ENCODE peak calls at places on chromosomes 16 and 17, in four cellular contexts. One of them, this sample, is unnamed.

GRCh38 chr16:31192856-31193642 is 9.5 kb downstream of the PYCARD start:
- DNase-seq in CD4-positive, alpha-beta memory T cell: no peak
- DNase-seq in fibroblast of lung: no peak
- DNase-seq in astrocyte of the spinal cord: no peak
- DNase-seq in this sample: no peak

GRCh38 chr16:1150511-1150982 is 2.4 kb upstream of the CACNA1H start:
- DNase-seq in CD4-positive, alpha-beta memory T cell: peak
- DNase-seq in fibroblast of lung: peak
- DNase-seq in astrocyte of the spinal cord: peak
- DNase-seq in this sample: no peak

GRCh38 chr17:78374631-78375274 is 3.7 kb upstream of the PGS1 start:
- DNase-seq in CD4-positive, alpha-beta memory T cell: no peak
- DNase-seq in fibroblast of lung: peak
- DNase-seq in astrocyte of the spinal cord: peak
- DNase-seq in this sample: no peak

GRCh38 chr17:69828087-69828486 is 246.9 kb upstream of the KCNJ16 start:
- DNase-seq in CD4-positive, alpha-beta memory T cell: no peak
- DNase-seq in fibroblast of lung: peak
- DNase-seq in astrocyte of the spinal cord: peak
- DNase-seq in this sample: no peak

GRCh38 chr17:8006836-8007680 is 4.6 kb downstream of the GUCY2D start:
- DNase-seq in CD4-positive, alpha-beta memory T cell: no peak
- DNase-seq in fibroblast of lung: no peak
- DNase-seq in astrocyte of the spinal cord: no peak
- DNase-seq in this sample: no peak

GRCh38 chr17:7838291-7839075 is 4.5 kb downstream of the KDM6B start:
- DNase-seq in CD4-positive, alpha-beta memory T cell: no peak
- DNase-seq in fibroblast of lung: peak
- DNase-seq in astrocyte of the spinal cord: peak
- DNase-seq in this sample: no peak

GRCh38 chr17:66281671-66282369 is 20.6 kb upstream of the PRKCA start:
- DNase-seq in CD4-positive, alpha-beta memory T cell: no peak
- DNase-seq in fibroblast of lung: no peak
- DNase-seq in astrocyte of the spinal cord: no peak
- DNase-seq in this sample: no peak

GRCh38 chr17:7864995-7865650 is 7.3 kb downstream of the CYB5D1 start:
- DNase-seq in CD4-positive, alpha-beta memory T cell: no peak
- DNase-seq in fibroblast of lung: no peak
- DNase-seq in astrocyte of the spinal cord: no peak
- DNase-seq in this sample: no peak

GRCh38 chr17:28317965-28318758 is 838 bp upstream of the TMEM97 start:
- DNase-seq in CD4-positive, alpha-beta memory T cell: no peak
- DNase-seq in fibroblast of lung: no peak
- DNase-seq in astrocyte of the spinal cord: no peak
- DNase-seq in this sample: no peak

GRCh38 chr17:18224428-18225120 is 861 bp upstream of the LLGL1 start:
- DNase-seq in CD4-positive, alpha-beta memory T cell: no peak
- DNase-seq in fibroblast of lung: peak
- DNase-seq in astrocyte of the spinal cord: peak
- DNase-seq in this sample: no peak

GRCh38 chr17:18225562-18226283 is at the start of gene LLGL1:
- DNase-seq in CD4-positive, alpha-beta memory T cell: no peak
- DNase-seq in fibroblast of lung: no peak
- DNase-seq in astrocyte of the spinal cord: peak
- DNase-seq in this sample: no peak

GRCh38 chr17:18225121-18225561 is 294 bp upstream of the LLGL1 start:
- DNase-seq in CD4-positive, alpha-beta memory T cell: peak
- DNase-seq in fibroblast of lung: peak
- DNase-seq in astrocyte of the spinal cord: peak
- DNase-seq in this sample: peak

GRCh38 chr17:18226284-18226945 is 980 bp downstream of the LLGL1 start:
- DNase-seq in CD4-positive, alpha-beta memory T cell: no peak
- DNase-seq in fibroblast of lung: no peak
- DNase-seq in astrocyte of the spinal cord: no peak
- DNase-seq in this sample: no peak

DNA sequence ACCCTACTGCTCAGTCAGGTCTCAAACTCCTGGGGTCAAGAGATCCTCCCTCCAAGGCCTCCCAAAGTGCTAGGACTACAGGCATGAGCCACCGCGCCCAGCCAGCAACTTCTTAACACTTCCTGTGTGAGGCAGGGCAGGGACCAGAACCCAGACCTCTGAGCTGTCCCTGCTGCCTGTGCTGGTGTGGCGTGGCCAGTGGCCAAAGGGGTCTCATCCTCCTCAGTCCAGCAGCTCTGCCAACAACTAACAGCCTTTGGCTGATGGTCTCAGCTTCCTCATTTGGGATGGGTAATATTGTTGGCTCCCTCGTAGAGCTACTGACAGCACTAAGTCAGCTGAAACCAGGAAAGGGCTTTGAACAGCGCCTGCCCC is 1.4 kb upstream of the LLGL1 start:
- DNase-seq in CD4-positive, alpha-beta memory T cell: no peak
- DNase-seq in fibroblast of lung: no peak
- DNase-seq in astrocyte of the spinal cord: no peak
- DNase-seq in this sample: no peak
- H3K4me3 ChIP-seq in CD4-positive, alpha-beta memory T cell: no peak
- H3K4me3 ChIP-seq in fibroblast of lung: no peak
- H3K4me3 ChIP-seq in astrocyte of the spinal cord: no peak
- H3K4me3 ChIP-seq in this sample: no peak

DNA sequence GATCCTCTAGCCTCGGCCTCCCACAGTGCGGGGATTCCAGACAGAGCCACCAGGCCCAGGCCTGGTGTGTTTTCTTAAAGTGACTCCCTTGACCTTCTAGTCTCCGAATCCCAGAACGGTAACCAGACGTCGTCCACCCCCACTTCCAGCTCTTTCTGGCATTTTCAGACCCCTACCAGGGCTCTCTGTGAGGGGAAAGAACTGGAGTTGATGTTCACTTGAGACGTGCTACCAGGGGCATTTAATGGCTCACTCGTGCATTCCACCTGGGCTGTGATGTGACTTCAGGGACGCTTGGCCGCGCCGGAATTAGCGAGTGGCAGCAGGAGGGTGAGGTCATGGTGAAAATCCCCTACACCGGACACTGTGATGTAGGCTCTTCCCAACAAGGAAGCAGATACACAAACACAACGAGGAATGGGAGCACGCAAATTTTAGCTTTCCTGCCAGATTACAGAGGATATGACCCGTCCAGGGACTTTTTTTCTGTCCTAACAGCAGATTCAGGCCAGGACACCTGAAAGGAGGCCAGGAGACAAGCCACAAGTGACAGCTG is 1.1 kb upstream of the GNA13 start:
- DNase-seq in CD4-positive, alpha-beta memory T cell: no peak
- DNase-seq in fibroblast of lung: no peak
- DNase-seq in astrocyte of the spinal cord: no peak
- DNase-seq in this sample: no peak
- H3K4me3 ChIP-seq in CD4-positive, alpha-beta memory T cell: peak
- H3K4me3 ChIP-seq in fibroblast of lung: no peak
- H3K4me3 ChIP-seq in astrocyte of the spinal cord: no peak
- H3K4me3 ChIP-seq in this sample: peak

GRCh38 chr17:40818343-40818732 is 4.1 kb downstream of the KRT10 start:
- DNase-seq in CD4-positive, alpha-beta memory T cell: no peak
- DNase-seq in fibroblast of lung: peak
- DNase-seq in astrocyte of the spinal cord: no peak
- DNase-seq in this sample: no peak
- H3K4me3 ChIP-seq in CD4-positive, alpha-beta memory T cell: peak
- H3K4me3 ChIP-seq in fibroblast of lung: peak
- H3K4me3 ChIP-seq in astrocyte of the spinal cord: peak
- H3K4me3 ChIP-seq in this sample: peak

DNA sequence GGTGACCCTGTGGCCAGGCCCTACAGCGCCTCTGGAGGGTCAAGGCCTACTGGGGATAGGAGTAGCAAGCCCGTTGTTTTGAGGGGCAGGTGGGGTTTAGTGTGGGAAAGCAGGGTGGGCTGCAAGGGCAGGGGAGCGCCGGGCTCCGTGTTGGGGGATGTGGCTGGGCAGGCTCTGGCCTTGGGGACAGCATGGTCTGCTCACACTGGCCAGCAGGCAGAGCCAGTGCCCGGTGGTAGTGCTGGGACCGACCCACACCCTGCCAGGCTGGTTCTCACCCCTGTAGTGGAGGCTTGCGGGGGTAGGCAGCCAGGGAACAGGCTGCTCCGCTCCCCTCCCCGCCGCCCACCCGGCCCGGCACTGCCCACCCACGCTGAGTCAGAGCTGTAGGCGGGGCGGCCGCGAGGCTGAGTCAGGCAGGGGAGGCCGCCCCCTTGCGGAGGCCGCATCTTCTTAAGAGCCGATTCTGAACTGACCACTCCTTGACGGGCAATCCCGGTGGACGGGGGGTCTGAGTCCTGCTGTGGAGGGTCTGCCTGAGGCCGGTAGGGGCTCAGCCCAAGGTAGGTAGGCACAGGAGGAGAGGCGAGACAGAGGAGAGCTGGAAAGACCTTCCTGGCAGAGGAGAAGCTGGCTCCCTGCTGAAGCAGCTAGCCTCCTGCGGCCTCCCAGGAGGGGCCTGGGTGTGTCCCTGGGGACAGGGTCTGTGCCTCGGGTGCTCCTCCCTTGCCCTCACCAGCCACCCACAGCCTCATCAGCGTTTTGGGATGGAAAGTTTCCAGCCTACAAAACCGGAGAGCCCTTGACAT is 62.4 kb downstream of the BAIAP2 start:
- DNase-seq in CD4-positive, alpha-beta memory T cell: no peak
- DNase-seq in fibroblast of lung: peak
- DNase-seq in astrocyte of the spinal cord: peak
- DNase-seq in this sample: peak
- H3K4me3 ChIP-seq in CD4-positive, alpha-beta memory T cell: no peak
- H3K4me3 ChIP-seq in fibroblast of lung: peak
- H3K4me3 ChIP-seq in astrocyte of the spinal cord: peak
- H3K4me3 ChIP-seq in this sample: no peak

GRCh38 chr17:60513014-60513413 is 13.0 kb downstream of the APPBP2 start:
- DNase-seq in CD4-positive, alpha-beta memory T cell: no peak
- DNase-seq in fibroblast of lung: no peak
- DNase-seq in astrocyte of the spinal cord: no peak
- DNase-seq in this sample: no peak

GRCh38 chr17:60510031-60510430 is 16.0 kb downstream of the APPBP2 start:
- DNase-seq in CD4-positive, alpha-beta memory T cell: no peak
- DNase-seq in fibroblast of lung: no peak
- DNase-seq in astrocyte of the spinal cord: no peak
- DNase-seq in this sample: no peak

GRCh38 chr17:60506312-60506711 is 19.7 kb downstream of the APPBP2 start:
- DNase-seq in CD4-positive, alpha-beta memory T cell: no peak
- DNase-seq in fibroblast of lung: peak
- DNase-seq in astrocyte of the spinal cord: peak
- DNase-seq in this sample: peak

GRCh38 chr17:60510723-60511122 is 15.3 kb downstream of the APPBP2 start:
- DNase-seq in CD4-positive, alpha-beta memory T cell: no peak
- DNase-seq in fibroblast of lung: no peak
- DNase-seq in astrocyte of the spinal cord: no peak
- DNase-seq in this sample: no peak

DNA sequence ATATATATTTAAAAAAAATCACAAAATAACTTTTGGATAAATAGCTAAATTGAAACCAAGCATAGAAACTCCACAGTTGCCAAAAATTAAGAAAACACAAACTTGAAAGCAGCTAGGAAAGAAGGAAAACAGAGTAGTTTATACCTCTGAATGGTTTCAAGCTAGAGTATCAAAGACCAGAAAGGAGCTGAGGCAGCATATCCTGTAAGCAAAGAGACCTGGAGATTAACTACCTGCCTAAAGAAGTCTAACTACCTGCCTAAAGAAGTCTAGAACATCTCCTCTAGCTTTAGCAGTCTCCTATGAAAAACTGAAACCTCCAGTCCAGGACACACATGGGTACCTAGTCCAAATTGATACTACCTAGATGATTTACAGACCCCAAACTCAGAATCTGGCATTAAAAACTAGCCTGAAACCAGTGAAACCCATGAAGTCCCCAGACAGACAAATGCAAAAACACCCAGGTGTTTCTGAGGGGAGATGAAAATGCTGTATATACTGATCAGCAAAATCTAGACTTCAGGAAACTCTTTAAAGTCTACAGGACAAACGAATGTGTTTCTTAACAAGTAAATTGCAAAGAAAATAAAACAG is 17.6 kb downstream of the APPBP2 start:
- DNase-seq in CD4-positive, alpha-beta memory T cell: no peak
- DNase-seq in fibroblast of lung: no peak
- DNase-seq in astrocyte of the spinal cord: no peak
- DNase-seq in this sample: no peak
- H3K4me3 ChIP-seq in CD4-positive, alpha-beta memory T cell: no peak
- H3K4me3 ChIP-seq in fibroblast of lung: no peak
- H3K4me3 ChIP-seq in astrocyte of the spinal cord: no peak
- H3K4me3 ChIP-seq in this sample: no peak

DNA sequence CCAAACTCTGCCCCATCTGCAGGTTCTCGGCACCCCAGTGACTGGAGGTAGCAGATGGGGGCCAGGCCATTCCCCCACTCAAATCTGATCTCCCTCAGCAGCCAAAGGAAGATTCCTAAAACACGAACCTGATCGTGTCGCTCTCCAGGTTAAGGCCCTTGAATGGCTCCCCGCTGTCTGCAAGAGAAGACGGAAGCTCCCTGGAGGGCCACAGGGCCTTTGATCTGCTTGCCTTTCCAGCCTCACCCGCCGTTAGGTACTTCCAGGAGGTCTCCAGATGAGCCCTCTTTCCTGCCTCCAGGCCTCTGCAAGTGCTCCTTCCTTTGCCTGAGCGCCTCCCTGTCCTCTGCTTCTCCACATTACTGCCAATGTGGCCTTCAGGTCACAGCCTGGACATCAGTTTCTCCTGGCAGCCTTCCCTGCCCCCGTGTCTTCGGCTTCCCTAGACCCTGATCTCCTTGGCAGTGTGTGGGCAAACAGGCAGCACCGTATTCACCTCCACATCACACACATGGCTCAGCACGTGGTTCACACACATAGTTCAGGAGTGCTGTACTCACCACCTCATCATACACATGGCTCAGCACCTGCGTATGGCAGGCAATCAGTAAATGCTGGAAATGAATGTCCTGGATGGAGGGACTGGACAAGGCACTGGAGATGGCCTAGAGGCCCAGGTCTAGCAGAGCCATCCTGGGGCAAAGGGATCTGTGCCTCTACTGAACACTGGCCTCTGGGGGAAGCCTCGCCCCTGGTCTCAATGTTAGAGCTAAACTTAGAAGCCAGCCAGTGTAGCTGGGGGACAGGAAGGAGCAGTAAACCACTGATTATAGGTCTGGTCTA is 26.4 kb upstream of the MRPS23 start:
- DNase-seq in CD4-positive, alpha-beta memory T cell: no peak
- DNase-seq in fibroblast of lung: no peak
- DNase-seq in astrocyte of the spinal cord: no peak
- DNase-seq in this sample: no peak
- H3K4me3 ChIP-seq in CD4-positive, alpha-beta memory T cell: no peak
- H3K4me3 ChIP-seq in fibroblast of lung: no peak
- H3K4me3 ChIP-seq in astrocyte of the spinal cord: no peak
- H3K4me3 ChIP-seq in this sample: no peak

This sample was measured in CD4-positive, CD25-positive, alpha-beta regulatory T cell.